ENCODE peak calls at places on chromosomes 4 and X, in four cellular contexts. K is PC-3, H is NCI-H510A, G is glomerular endothelial cell. Q is an unnamed sample.

GRCh38 chrX:9873360-9873759 is 87.1 kb downstream of the SHROOM2 start:
- DNase-seq in H (no peak), K (no peak), G (no peak), Q (no peak)

GRCh38 chr4:104446431-104446925 is 48.2 kb downstream of the CXXC4 start:
- DNase-seq in G (no peak), K (no peak), H (no peak), Q (no peak)

GRCh38 chrX:135403374-135403773 is 18.4 kb upstream of the SMIM10L2A start:
- DNase-seq in K (no peak), H (no peak), G (no peak), Q (no peak)

GRCh38 chrX:22652596-22652995 is 347.2 kb upstream of the DDX53 start:
- DNase-seq in K (peak; percentile 50), H (no peak), G (no peak), Q (no peak)

GRCh38 chrX:1673337-1673736 is 58.5 kb downstream of the ASMT start:
- DNase-seq in H (no peak), G (no peak), K (peak; percentile 54), Q (no peak)

GRCh38 chrX:152895724-152896420 is 2.0 kb upstream of the ZNF185 start:
- DNase-seq in G (no peak), H (no peak), K (peak; percentile 93), Q (no peak)

GRCh38 chrX:108331126-108331909 is 106.9 kb downstream of the COL4A6 start:
- DNase-seq in H (no peak), K (peak; percentile 67), G (no peak), Q (no peak)

GRCh38 chrX:85391879-85392238 is 12.4 kb upstream of the POF1B start:
- DNase-seq in K (no peak), G (no peak), H (no peak), Q (no peak)

GRCh38 chrX:143476751-143477150 is 40.5 kb downstream of the SPANXN3 start:
- DNase-seq in G (no peak), H (no peak), K (no peak), Q (no peak)

GRCh38 chr4:114229721-114230120 is 250.3 kb upstream of the ARSJ start:
- DNase-seq in H (no peak), G (no peak), K (no peak), Q (no peak)

GRCh38 chrX:131783555-131784338 is 239.4 kb upstream of the STK26 start:
- DNase-seq in H (no peak), G (peak; percentile 94), K (peak; percentile 73), Q (no peak)

GRCh38 chr4:159127745-159128518 is 25.1 kb downstream of the RAPGEF2 start:
- DNase-seq in G (no peak), H (no peak), K (no peak), Q (no peak)

GRCh38 chr4:38468491-38468890 is 195.5 kb upstream of the KLF3 start:
- DNase-seq in G (no peak), H (no peak), K (no peak), Q (no peak)

GRCh38 chr4:133151301-133151680 is 2.2 kb downstream of the PCDH10 start:
- DNase-seq in G (no peak), K (no peak), H (peak; percentile 14), Q (peak; percentile 68)

GRCh38 chr4:41657561-41657960 is 91.0 kb downstream of the PHOX2B start:
- DNase-seq in K (peak; percentile 33), H (no peak), G (no peak), Q (no peak)

GRCh38 chrX:71618787-71619186 is 476 bp upstream of the CXCR3 start:
- DNase-seq in H (no peak), G (no peak), K (no peak), Q (no peak)

GRCh38 chrX:110286126-110286525 is 31.8 kb downstream of the AMMECR1 start:
- DNase-seq in K (peak; percentile 86), G (no peak), H (no peak), Q (no peak)

GRCh38 chrX:45479196-45479834 is 278.6 kb upstream of the DIPK2B start:
- DNase-seq in G (no peak), H (no peak), K (peak; percentile 88), Q (no peak)

GRCh38 chr4:139555705-139556070 is 331 bp downstream of the SETD7 start:
- DNase-seq in K (no peak), G (no peak), H (no peak), Q (no peak)

GRCh38 chr4:175905939-175906338 is 93.9 kb upstream of the GPM6A start:
- DNase-seq in K (no peak), G (no peak), H (no peak), Q (no peak)

Q was measured in type B pancreatic cell.